ENCODE peak calls at places on chromosomes 3 and 15, in four cellular contexts. T, G, Y and E are unnamed samples.

GRCh38 chr15:48577495-48577894 is 68.0 kb downstream of the FBN1 start:
- DNase-seq in T (no peak), G (no peak), Y (peak; percentile 83), E (peak; percentile 88)

GRCh38 chr3:183210862-183211341 is 42.2 kb upstream of the B3GNT5 start:
- DNase-seq in T (no peak), G (peak; percentile 61), Y (peak; percentile 13), E (no peak)

GRCh38 chr3:29313074-29313473 is 32.2 kb downstream of the RBMS3 start:
- DNase-seq in T (no peak), G (no peak), Y (no peak), E (no peak)

GRCh38 chr15:64151727-64152506 is at the start of gene SNX22:
- DNase-seq in T (no peak), G (peak; percentile 66), Y (peak; percentile 13), E (peak; percentile 16)

GRCh38 chr3:30452446-30452845 is 154.0 kb upstream of the TGFBR2 start:
- DNase-seq in T (no peak), G (no peak), Y (no peak), E (no peak)

GRCh38 chr15:56207092-56207491 is 36.6 kb downstream of the RFX7 start:
- DNase-seq in T (no peak), G (no peak), Y (no peak), E (no peak)

GRCh38 chr15:40106203-40107161 is 2.2 kb downstream of the BMF start:
- DNase-seq in T (no peak), G (peak; percentile 85), Y (peak; percentile 92), E (peak; percentile 89)

GRCh38 chr3:185746470-185746869 is 78.4 kb downstream of the IGF2BP2 start:
- DNase-seq in T (no peak), G (no peak), Y (peak; percentile 50), E (no peak)